ENCODE peak calls at places on chromosome 17, in nine cellular contexts. U, H, W, A, D, E, M, N and R are unnamed samples.

GRCh38 chr17:7852919-7853692 is 1.8 kb upstream of the TMEM88 start:
- DNase-seq in W (no peak), N (no peak), E (no peak), A (no peak), H (peak), D (peak), M (no peak), U (no peak), R (peak)

GRCh38 chr17:68511671-68512246 is 471 bp upstream of the PRKAR1A start:
- DNase-seq in E (peak), M (peak), N (peak), W (peak), D (peak), U (peak), A (no peak), H (peak), R (peak)

GRCh38 chr17:48002208-48002919 is 31.5 kb downstream of the CDK5RAP3 start:
- DNase-seq in N (no peak), U (no peak), H (no peak), A (no peak), D (no peak), M (no peak), E (peak), W (peak), R (no peak)

GRCh38 chr17:56786989-56787482 is 46.7 kb downstream of the C17orf67 start:
- DNase-seq in E (peak), H (no peak), M (no peak), A (peak), W (peak), N (no peak), U (no peak), D (no peak), R (no peak)

GRCh38 chr17:1713878-1714487 is 3.8 kb upstream of the TLCD2 start:
- DNase-seq in H (peak), U (peak), E (no peak), W (peak), A (no peak), M (peak), D (peak), N (no peak), R (no peak)

GRCh38 chr17:6408271-6408670 is 26.6 kb downstream of the AIPL1 start:
- DNase-seq in W (no peak), N (no peak), H (no peak), E (no peak), M (no peak), A (no peak), D (no peak), U (no peak), R (no peak)

GRCh38 chr17:4365628-4366311 is 705 bp downstream of the UBE2G1 start:
- DNase-seq in U (peak), H (peak), E (no peak), A (no peak), D (peak), M (peak), N (peak), W (no peak), R (peak)

GRCh38 chr17:80892019-80892855 is 99.4 kb upstream of the CHMP6 start:
- DNase-seq in D (peak), A (peak), N (peak), U (peak), H (no peak), W (peak), E (peak), M (no peak), R (peak)

GRCh38 chr17:47239663-47240374 is 13.8 kb upstream of the ITGB3 start:
- DNase-seq in H (no peak), M (no peak), E (peak), N (peak), W (peak), D (peak), A (peak), U (no peak), R (no peak)

GRCh38 chr17:44502598-44503079 is 567 bp downstream of the GPATCH8 start:
- DNase-seq in M (peak), D (no peak), W (peak), U (no peak), H (no peak), E (no peak), A (no peak), N (peak), R (no peak)

GRCh38 chr17:7380321-7380720 is 568 bp upstream of the TNK1 start:
- DNase-seq in A (peak), W (peak), N (no peak), E (no peak), M (no peak), D (peak), U (no peak), H (peak), R (no peak)

DNA sequence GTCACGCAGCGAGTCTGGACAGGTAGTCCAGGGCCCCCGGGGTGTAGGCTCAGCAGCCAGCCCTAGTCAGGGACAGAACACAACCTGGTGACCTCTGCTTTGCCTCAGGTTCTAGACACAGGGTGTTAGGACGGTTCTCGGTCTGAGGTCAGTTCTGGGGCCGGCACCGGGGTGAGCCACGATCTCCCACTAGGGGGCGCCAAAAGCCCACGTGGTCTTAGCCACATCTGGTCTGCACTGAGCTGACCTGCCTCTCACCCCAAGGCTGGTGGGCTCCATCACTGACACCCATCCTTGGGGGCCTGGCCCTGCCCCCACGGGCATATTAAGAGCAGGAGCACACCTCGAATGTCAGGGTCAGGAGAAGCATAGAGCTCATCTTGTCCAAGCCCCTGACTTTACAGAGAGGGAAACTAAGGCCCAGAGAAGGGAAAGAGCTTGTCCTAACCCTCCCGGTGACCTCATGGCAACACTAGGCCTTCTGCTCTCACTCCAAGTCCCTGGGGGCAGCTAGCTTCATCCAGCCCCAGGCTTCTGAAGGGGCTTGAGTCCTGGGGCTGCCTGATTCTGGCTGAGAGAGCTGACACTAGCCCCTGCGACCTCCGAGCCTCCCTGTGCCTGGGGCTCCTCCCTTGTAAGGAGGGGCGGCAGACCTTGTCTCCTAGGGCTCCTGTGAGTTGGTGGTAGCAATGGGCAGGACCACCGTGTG is 9.0 kb downstream of the SLC5A10 start:
- DNase-seq in W (peak), H (peak), U (peak), A (no peak), M (peak), D (peak), E (no peak), N (peak), R (no peak)
- TF ChIP-seq CTCF in W (peak), H (peak), U (peak), A (peak), M (peak), D (peak), E (peak), N (peak), R (peak)

GRCh38 chr17:35088647-35088910 is 25.1 kb upstream of the RFFL start:
- DNase-seq in W (no peak), N (no peak), E (no peak), H (no peak), M (no peak), A (no peak), U (no peak), D (peak), R (no peak)
- TF ChIP-seq CTCF in W (no peak), N (no peak), E (no peak), H (no peak), M (peak), A (no peak), U (no peak), D (no peak), R (no peak)

DNA sequence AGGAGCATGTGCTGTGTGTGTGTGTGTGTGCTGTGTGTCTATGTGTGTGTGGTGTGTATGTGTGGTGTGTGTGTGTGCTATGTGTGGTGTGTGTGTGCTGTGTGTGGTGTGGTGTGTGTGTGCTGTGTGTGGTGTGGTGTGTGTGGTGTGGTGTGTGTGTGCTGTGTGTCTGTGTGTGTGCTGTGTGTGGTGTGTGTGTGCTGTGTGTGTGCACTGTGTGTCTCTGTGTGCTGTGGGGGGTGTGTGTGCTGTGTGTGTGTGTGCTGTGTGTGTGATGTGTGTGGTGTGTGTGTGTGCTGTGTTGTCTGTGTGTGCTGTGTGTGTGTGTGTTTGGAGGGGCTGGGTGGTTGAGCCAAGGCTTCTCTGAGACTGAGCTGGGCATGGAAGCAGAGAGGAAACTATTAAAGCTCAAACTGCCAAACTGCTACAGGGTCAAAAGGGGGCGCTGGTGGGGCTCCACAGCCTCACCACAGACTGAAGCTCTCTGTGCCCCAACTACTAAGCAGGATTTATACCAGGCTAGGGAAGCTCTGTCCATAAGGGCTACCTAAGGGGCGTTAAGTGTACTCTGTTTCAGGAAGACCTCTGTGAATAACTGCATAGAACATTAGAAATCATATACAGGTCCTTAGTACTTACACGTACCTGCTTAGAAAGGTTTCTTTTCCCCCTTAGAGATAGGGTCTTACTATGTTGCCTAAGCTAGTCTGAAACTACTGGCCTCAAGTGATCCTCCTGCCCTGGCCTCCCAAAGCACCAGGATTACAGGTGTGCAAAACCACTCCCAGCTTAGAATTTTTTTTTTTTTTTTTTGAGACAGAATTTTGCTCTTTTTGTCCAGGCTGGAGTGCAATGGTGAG is 27.8 kb upstream of the GHDC start:
- DNase-seq in A (no peak), U (peak), E (no peak), D (no peak), N (peak), H (peak), W (peak), M (no peak), R (no peak)
- TF ChIP-seq CTCF in A (peak), U (peak), E (peak), D (peak), N (peak), H (peak), W (peak), M (peak), R (peak)

DNA sequence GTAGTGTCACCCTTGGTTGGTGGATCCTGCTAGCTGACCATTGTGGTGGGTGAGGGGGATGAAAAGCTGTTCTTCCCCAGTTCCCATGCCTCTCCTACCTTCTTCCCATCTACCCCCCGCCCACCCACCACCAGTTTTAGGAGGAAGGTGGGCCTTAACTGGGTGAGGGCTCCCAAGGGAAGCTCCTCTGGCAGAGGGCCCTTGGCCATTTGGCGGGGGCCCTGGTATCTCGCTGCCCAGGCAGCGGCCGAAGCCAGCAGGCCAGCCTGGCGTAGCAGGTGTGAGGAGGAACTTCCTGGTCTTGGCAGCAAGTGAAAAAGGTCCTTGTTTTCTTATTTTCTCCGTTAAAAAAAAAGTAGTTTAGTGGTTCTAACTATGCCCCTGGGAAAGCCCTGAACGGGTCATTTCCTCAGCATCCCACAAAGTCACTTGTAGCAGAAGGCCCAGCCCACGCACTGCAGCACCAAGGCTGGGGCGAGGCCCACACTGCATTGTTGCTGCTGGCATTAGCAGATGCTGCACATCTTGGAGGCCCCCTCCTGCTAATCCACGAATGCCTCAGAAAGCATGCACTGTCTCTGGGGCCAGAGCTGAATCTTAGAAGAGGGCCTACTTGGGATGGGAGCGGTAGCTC is 72.5 kb downstream of the MPRIP start:
- DNase-seq in U (no peak), D (peak), A (no peak), H (no peak), W (no peak), M (no peak), E (no peak), N (no peak), R (peak)
- TF ChIP-seq CTCF in U (no peak), D (no peak), A (no peak), H (no peak), W (no peak), M (no peak), E (no peak), N (no peak), R (no peak)